ENCODE peak calls at places on chromosomes 16 and 17, in nine cellular contexts. One of them, this sample, is unnamed.

GRCh38 chr17:19339341-19339815 is 23.1 kb downstream of the B9D1 start:
- DNase-seq in HCT116: no peak
- DNase-seq in MM.1S: no peak
- DNase-seq in PC-3: no peak
- DNase-seq in OCI-LY7: no peak
- DNase-seq in SK-N-SH: no peak
- DNase-seq in GM23338: no peak
- DNase-seq in GM23248: no peak
- DNase-seq in hepatocyte: no peak
- DNase-seq in this sample: no peak

GRCh38 chr17:40461036-40461721 is 17.9 kb downstream of the IGFBP4 start:
- DNase-seq in GM23338: no peak
- DNase-seq in MM.1S: no peak
- DNase-seq in GM23248: peak; percentile 78
- DNase-seq in SK-N-SH: no peak
- DNase-seq in hepatocyte: peak; percentile 19
- DNase-seq in PC-3: peak; percentile 5
- DNase-seq in OCI-LY7: no peak
- DNase-seq in HCT116: no peak
- DNase-seq in this sample: no peak

GRCh38 chr16:73921295-73921694 is 375.3 kb upstream of the PSMD7 start:
- DNase-seq in SK-N-SH: no peak
- DNase-seq in HCT116: no peak
- DNase-seq in hepatocyte: no peak
- DNase-seq in MM.1S: no peak
- DNase-seq in GM23338: no peak
- DNase-seq in PC-3: no peak
- DNase-seq in GM23248: peak; percentile 0
- DNase-seq in OCI-LY7: no peak
- DNase-seq in this sample: no peak

GRCh38 chr17:3553419-3554401 is 3.9 kb downstream of the TRPV3 start:
- DNase-seq in SK-N-SH: no peak
- DNase-seq in OCI-LY7: no peak
- DNase-seq in hepatocyte: no peak
- DNase-seq in PC-3: no peak
- DNase-seq in GM23338: no peak
- DNase-seq in MM.1S: no peak
- DNase-seq in HCT116: no peak
- DNase-seq in GM23248: no peak
- DNase-seq in this sample: no peak

GRCh38 chr17:80584171-80584905 is 39.7 kb downstream of the RPTOR start:
- DNase-seq in GM23248: peak; percentile 5
- DNase-seq in MM.1S: no peak
- DNase-seq in hepatocyte: no peak
- DNase-seq in OCI-LY7: no peak
- DNase-seq in PC-3: no peak
- DNase-seq in GM23338: no peak
- DNase-seq in SK-N-SH: no peak
- DNase-seq in HCT116: no peak
- DNase-seq in this sample: no peak

GRCh38 chr17:9805769-9806168 is 14.4 kb upstream of the DHRS7C start:
- DNase-seq in PC-3: no peak
- DNase-seq in MM.1S: no peak
- DNase-seq in hepatocyte: no peak
- DNase-seq in GM23338: no peak
- DNase-seq in SK-N-SH: no peak
- DNase-seq in OCI-LY7: no peak
- DNase-seq in GM23248: no peak
- DNase-seq in HCT116: no peak
- DNase-seq in this sample: no peak

GRCh38 chr16:87698676-87699179 is 67.1 kb downstream of the KLHDC4 start:
- DNase-seq in hepatocyte: no peak
- DNase-seq in MM.1S: no peak
- DNase-seq in HCT116: no peak
- DNase-seq in GM23338: no peak
- DNase-seq in SK-N-SH: no peak
- DNase-seq in GM23248: no peak
- DNase-seq in OCI-LY7: peak; percentile 84
- DNase-seq in PC-3: no peak
- DNase-seq in this sample: no peak

GRCh38 chr16:83723901-83724300 is 83.9 kb upstream of the HSBP1 start:
- DNase-seq in PC-3: no peak
- DNase-seq in HCT116: no peak
- DNase-seq in OCI-LY7: no peak
- DNase-seq in GM23338: no peak
- DNase-seq in hepatocyte: no peak
- DNase-seq in MM.1S: no peak
- DNase-seq in GM23248: no peak
- DNase-seq in SK-N-SH: no peak
- DNase-seq in this sample: no peak

GRCh38 chr17:57665696-57666095 is 79.4 kb downstream of the CCDC182 start:
- DNase-seq in GM23248: no peak
- DNase-seq in SK-N-SH: no peak
- DNase-seq in hepatocyte: no peak
- DNase-seq in OCI-LY7: no peak
- DNase-seq in HCT116: no peak
- DNase-seq in GM23338: peak; percentile 41
- DNase-seq in PC-3: no peak
- DNase-seq in MM.1S: no peak
- DNase-seq in this sample: peak; percentile 26

GRCh38 chr16:72371307-72372081 is 199.5 kb upstream of the PMFBP1 start:
- DNase-seq in GM23248: peak; percentile 50
- DNase-seq in MM.1S: no peak
- DNase-seq in OCI-LY7: no peak
- DNase-seq in PC-3: no peak
- DNase-seq in HCT116: peak; percentile 15
- DNase-seq in hepatocyte: peak; percentile 48
- DNase-seq in SK-N-SH: no peak
- DNase-seq in GM23338: peak; percentile 70
- DNase-seq in this sample: peak; percentile 83

GRCh38 chr17:27457731-27458523 is 1.7 kb downstream of the KSR1 start:
- DNase-seq in MM.1S: no peak
- DNase-seq in PC-3: no peak
- DNase-seq in SK-N-SH: peak; percentile 63
- DNase-seq in GM23338: peak; percentile 45
- DNase-seq in hepatocyte: peak; percentile 37
- DNase-seq in OCI-LY7: no peak
- DNase-seq in HCT116: no peak
- DNase-seq in GM23248: peak; percentile 41
- DNase-seq in this sample: peak; percentile 70

GRCh38 chr17:77098884-77099545 is 41.8 kb upstream of the SEC14L1 start:
- DNase-seq in MM.1S: no peak
- DNase-seq in SK-N-SH: no peak
- DNase-seq in PC-3: no peak
- DNase-seq in hepatocyte: peak; percentile 73
- DNase-seq in GM23248: peak; percentile 86
- DNase-seq in OCI-LY7: no peak
- DNase-seq in HCT116: no peak
- DNase-seq in GM23338: no peak
- DNase-seq in this sample: no peak

GRCh38 chr17:80237386-80237785 is 17.2 kb downstream of the SLC26A11 start:
- DNase-seq in HCT116: no peak
- DNase-seq in GM23338: no peak
- DNase-seq in GM23248: no peak
- DNase-seq in OCI-LY7: no peak
- DNase-seq in SK-N-SH: no peak
- DNase-seq in PC-3: no peak
- DNase-seq in MM.1S: no peak
- DNase-seq in hepatocyte: no peak
- DNase-seq in this sample: no peak

GRCh38 chr16:31710880-31711279 is 162.7 kb upstream of the ZNF267 start:
- DNase-seq in PC-3: no peak
- DNase-seq in GM23248: no peak
- DNase-seq in GM23338: no peak
- DNase-seq in hepatocyte: no peak
- DNase-seq in MM.1S: no peak
- DNase-seq in OCI-LY7: no peak
- DNase-seq in SK-N-SH: no peak
- DNase-seq in HCT116: no peak
- DNase-seq in this sample: no peak

GRCh38 chr17:34081269-34081668 is 173.8 kb upstream of the CCL2 start:
- DNase-seq in PC-3: peak; percentile 25
- DNase-seq in MM.1S: no peak
- DNase-seq in hepatocyte: peak; percentile 22
- DNase-seq in GM23248: peak; percentile 25
- DNase-seq in GM23338: peak; percentile 76
- DNase-seq in HCT116: no peak
- DNase-seq in OCI-LY7: peak; percentile 16
- DNase-seq in SK-N-SH: no peak
- DNase-seq in this sample: peak; percentile 39

GRCh38 chr16:86455116-86455515 is 55.2 kb upstream of the FOXF1 start:
- DNase-seq in PC-3: no peak
- DNase-seq in SK-N-SH: no peak
- DNase-seq in OCI-LY7: no peak
- DNase-seq in hepatocyte: peak; percentile 24
- DNase-seq in HCT116: no peak
- DNase-seq in GM23248: peak; percentile 36
- DNase-seq in MM.1S: no peak
- DNase-seq in GM23338: no peak
- DNase-seq in this sample: no peak

GRCh38 chr16:86457621-86458456 is 52.5 kb upstream of the FOXF1 start:
- DNase-seq in HCT116: no peak
- DNase-seq in GM23338: no peak
- DNase-seq in hepatocyte: peak; percentile 60
- DNase-seq in SK-N-SH: no peak
- DNase-seq in OCI-LY7: no peak
- DNase-seq in PC-3: no peak
- DNase-seq in MM.1S: no peak
- DNase-seq in GM23248: peak; percentile 92
- DNase-seq in this sample: no peak

GRCh38 chr16:86452451-86452850 is 57.9 kb upstream of the FOXF1 start:
- DNase-seq in PC-3: no peak
- DNase-seq in SK-N-SH: no peak
- DNase-seq in hepatocyte: no peak
- DNase-seq in GM23248: peak; percentile 61
- DNase-seq in MM.1S: no peak
- DNase-seq in GM23338: no peak
- DNase-seq in HCT116: no peak
- DNase-seq in OCI-LY7: no peak
- DNase-seq in this sample: no peak

GRCh38 chr16:86458457-86458777 is 51.9 kb upstream of the FOXF1 start:
- DNase-seq in OCI-LY7: no peak
- DNase-seq in SK-N-SH: no peak
- DNase-seq in GM23338: no peak
- DNase-seq in PC-3: no peak
- DNase-seq in MM.1S: no peak
- DNase-seq in hepatocyte: no peak
- DNase-seq in HCT116: no peak
- DNase-seq in GM23248: no peak
- DNase-seq in this sample: no peak

GRCh38 chr16:86455609-86456008 is 54.7 kb upstream of the FOXF1 start:
- DNase-seq in SK-N-SH: no peak
- DNase-seq in PC-3: no peak
- DNase-seq in MM.1S: no peak
- DNase-seq in GM23338: no peak
- DNase-seq in OCI-LY7: no peak
- DNase-seq in hepatocyte: no peak
- DNase-seq in GM23248: no peak
- DNase-seq in HCT116: no peak
- DNase-seq in this sample: no peak
- TF ChIP-seq EZH2phosphoT487 in SK-N-SH: no peak
- TF ChIP-seq EZH2phosphoT487 in PC-3: no peak
- TF ChIP-seq EZH2phosphoT487 in MM.1S: no peak
- TF ChIP-seq EZH2phosphoT487 in GM23338: no peak
- TF ChIP-seq EZH2phosphoT487 in OCI-LY7: no peak
- TF ChIP-seq EZH2phosphoT487 in hepatocyte: no peak
- TF ChIP-seq EZH2phosphoT487 in GM23248: no peak
- TF ChIP-seq EZH2phosphoT487 in HCT116: no peak
- TF ChIP-seq EZH2phosphoT487 in this sample: no peak

GRCh38 chr17:15124746-15125145 is 140.4 kb downstream of the PMP22 start:
- DNase-seq in GM23248: peak; percentile 16
- DNase-seq in SK-N-SH: no peak
- DNase-seq in HCT116: no peak
- DNase-seq in GM23338: no peak
- DNase-seq in PC-3: no peak
- DNase-seq in MM.1S: no peak
- DNase-seq in OCI-LY7: no peak
- DNase-seq in hepatocyte: no peak
- DNase-seq in this sample: no peak

GRCh38 chr17:15123593-15124590 is 141.2 kb downstream of the PMP22 start:
- DNase-seq in hepatocyte: no peak
- DNase-seq in PC-3: no peak
- DNase-seq in GM23338: no peak
- DNase-seq in SK-N-SH: no peak
- DNase-seq in OCI-LY7: no peak
- DNase-seq in GM23248: peak; percentile 85
- DNase-seq in HCT116: no peak
- DNase-seq in MM.1S: no peak
- DNase-seq in this sample: no peak

GRCh38 chr17:15122857-15123256 is 142.3 kb downstream of the PMP22 start:
- DNase-seq in OCI-LY7: no peak
- DNase-seq in GM23338: no peak
- DNase-seq in SK-N-SH: no peak
- DNase-seq in hepatocyte: no peak
- DNase-seq in PC-3: no peak
- DNase-seq in GM23248: peak; percentile 56
- DNase-seq in MM.1S: no peak
- DNase-seq in HCT116: no peak
- DNase-seq in this sample: no peak

GRCh38 chr17:15121426-15121825 is 143.7 kb downstream of the PMP22 start:
- DNase-seq in PC-3: no peak
- DNase-seq in HCT116: no peak
- DNase-seq in SK-N-SH: no peak
- DNase-seq in GM23338: no peak
- DNase-seq in MM.1S: no peak
- DNase-seq in OCI-LY7: no peak
- DNase-seq in hepatocyte: peak; percentile 15
- DNase-seq in GM23248: peak; percentile 56
- DNase-seq in this sample: no peak

GRCh38 chr17:15119928-15120327 is 145.2 kb downstream of the PMP22 start:
- DNase-seq in PC-3: no peak
- DNase-seq in SK-N-SH: no peak
- DNase-seq in GM23338: no peak
- DNase-seq in hepatocyte: no peak
- DNase-seq in GM23248: peak; percentile 35
- DNase-seq in MM.1S: no peak
- DNase-seq in OCI-LY7: no peak
- DNase-seq in HCT116: no peak
- DNase-seq in this sample: peak; percentile 76
- TF ChIP-seq EZH2phosphoT487 in PC-3: no peak
- TF ChIP-seq EZH2phosphoT487 in SK-N-SH: no peak
- TF ChIP-seq EZH2phosphoT487 in GM23338: no peak
- TF ChIP-seq EZH2phosphoT487 in hepatocyte: no peak
- TF ChIP-seq EZH2phosphoT487 in GM23248: no peak
- TF ChIP-seq EZH2phosphoT487 in MM.1S: no peak
- TF ChIP-seq EZH2phosphoT487 in OCI-LY7: no peak
- TF ChIP-seq EZH2phosphoT487 in HCT116: no peak
- TF ChIP-seq EZH2phosphoT487 in this sample: no peak

GRCh38 chr16:528111-529011 is 849 bp downstream of the CAPN15 start:
- DNase-seq in hepatocyte: peak; percentile 75
- DNase-seq in MM.1S: peak; percentile 17
- DNase-seq in OCI-LY7: peak; percentile 37
- DNase-seq in GM23248: peak; percentile 91
- DNase-seq in SK-N-SH: peak; percentile 76
- DNase-seq in HCT116: no peak
- DNase-seq in PC-3: peak; percentile 39
- DNase-seq in GM23338: peak; percentile 63
- DNase-seq in this sample: peak; percentile 62
- TF ChIP-seq EZH2phosphoT487 in hepatocyte: no peak
- TF ChIP-seq EZH2phosphoT487 in MM.1S: no peak
- TF ChIP-seq EZH2phosphoT487 in OCI-LY7: no peak
- TF ChIP-seq EZH2phosphoT487 in GM23248: no peak
- TF ChIP-seq EZH2phosphoT487 in SK-N-SH: no peak
- TF ChIP-seq EZH2phosphoT487 in HCT116: no peak
- TF ChIP-seq EZH2phosphoT487 in PC-3: no peak
- TF ChIP-seq EZH2phosphoT487 in GM23338: no peak
- TF ChIP-seq EZH2phosphoT487 in this sample: no peak

GRCh38 chr17:71472809-71473789 is 647.7 kb upstream of the SOX9 start:
- DNase-seq in hepatocyte: peak; percentile 81
- DNase-seq in GM23338: peak; percentile 84
- DNase-seq in HCT116: peak; percentile 86
- DNase-seq in OCI-LY7: peak; percentile 74
- DNase-seq in GM23248: peak; percentile 79
- DNase-seq in PC-3: peak; percentile 87
- DNase-seq in SK-N-SH: peak; percentile 65
- DNase-seq in MM.1S: peak; percentile 66
- DNase-seq in this sample: peak; percentile 81
- TF ChIP-seq EZH2phosphoT487 in hepatocyte: no peak
- TF ChIP-seq EZH2phosphoT487 in GM23338: no peak
- TF ChIP-seq EZH2phosphoT487 in HCT116: no peak
- TF ChIP-seq EZH2phosphoT487 in OCI-LY7: no peak
- TF ChIP-seq EZH2phosphoT487 in GM23248: no peak
- TF ChIP-seq EZH2phosphoT487 in PC-3: no peak
- TF ChIP-seq EZH2phosphoT487 in SK-N-SH: no peak
- TF ChIP-seq EZH2phosphoT487 in MM.1S: no peak
- TF ChIP-seq EZH2phosphoT487 in this sample: no peak